ENCODE peak calls at places on chromosomes 7 and 10, in eight cellular contexts. One of them, this sample, is unnamed.

GRCh38 chr7:40301486-40302065 is 166.8 kb downstream of the SUGCT start:
- DNase-seq in cortex of kidney: no peak
- DNase-seq in mesenchymal stem cell: no peak
- DNase-seq in breast epithelium: no peak
- DNase-seq in transverse colon: no peak
- DNase-seq in upper lobe of right lung: no peak
- DNase-seq in NAMALWA: no peak
- DNase-seq in omental fat pad: no peak
- DNase-seq in this sample: peak

GRCh38 chr7:149147730-149148653 is 739 bp downstream of the ZNF398 start:
- DNase-seq in mesenchymal stem cell: peak
- DNase-seq in NAMALWA: peak
- DNase-seq in omental fat pad: peak
- DNase-seq in upper lobe of right lung: peak
- DNase-seq in transverse colon: peak
- DNase-seq in cortex of kidney: no peak
- DNase-seq in breast epithelium: peak
- DNase-seq in this sample: peak

GRCh38 chr7:92135490-92135889 is 1.2 kb upstream of the CYP51A1 start:
- DNase-seq in breast epithelium: no peak
- DNase-seq in upper lobe of right lung: no peak
- DNase-seq in mesenchymal stem cell: peak
- DNase-seq in NAMALWA: no peak
- DNase-seq in transverse colon: no peak
- DNase-seq in omental fat pad: no peak
- DNase-seq in cortex of kidney: no peak
- DNase-seq in this sample: no peak

GRCh38 chr10:930415-931325 is 835 bp downstream of the LARP4B start:
- DNase-seq in cortex of kidney: no peak
- DNase-seq in mesenchymal stem cell: peak
- DNase-seq in omental fat pad: no peak
- DNase-seq in NAMALWA: peak
- DNase-seq in breast epithelium: peak
- DNase-seq in upper lobe of right lung: peak
- DNase-seq in transverse colon: peak
- DNase-seq in this sample: peak

GRCh38 chr10:74750848-74751274 is 75.5 kb upstream of the KAT6B start:
- DNase-seq in mesenchymal stem cell: no peak
- DNase-seq in cortex of kidney: no peak
- DNase-seq in transverse colon: no peak
- DNase-seq in NAMALWA: no peak
- DNase-seq in breast epithelium: no peak
- DNase-seq in upper lobe of right lung: no peak
- DNase-seq in omental fat pad: no peak
- DNase-seq in this sample: no peak

GRCh38 chr10:93568105-93568390 is 1.6 kb downstream of the FFAR4 start:
- DNase-seq in cortex of kidney: no peak
- DNase-seq in transverse colon: no peak
- DNase-seq in breast epithelium: no peak
- DNase-seq in omental fat pad: no peak
- DNase-seq in upper lobe of right lung: no peak
- DNase-seq in NAMALWA: no peak
- DNase-seq in mesenchymal stem cell: no peak
- DNase-seq in this sample: peak

GRCh38 chr7:2606539-2606936 is 25.2 kb upstream of the TTYH3 start:
- DNase-seq in cortex of kidney: no peak
- DNase-seq in breast epithelium: no peak
- DNase-seq in NAMALWA: no peak
- DNase-seq in transverse colon: no peak
- DNase-seq in upper lobe of right lung: no peak
- DNase-seq in mesenchymal stem cell: no peak
- DNase-seq in omental fat pad: no peak
- DNase-seq in this sample: no peak

GRCh38 chr7:143728333-143728862 is 29.1 kb downstream of the CTAGE6 start:
- DNase-seq in breast epithelium: no peak
- DNase-seq in mesenchymal stem cell: no peak
- DNase-seq in NAMALWA: no peak
- DNase-seq in cortex of kidney: no peak
- DNase-seq in omental fat pad: no peak
- DNase-seq in transverse colon: no peak
- DNase-seq in upper lobe of right lung: no peak
- DNase-seq in this sample: no peak

GRCh38 chr10:99366666-99367065 is 37.5 kb downstream of the CNNM1 start:
- DNase-seq in upper lobe of right lung: no peak
- DNase-seq in transverse colon: no peak
- DNase-seq in omental fat pad: no peak
- DNase-seq in mesenchymal stem cell: no peak
- DNase-seq in cortex of kidney: no peak
- DNase-seq in breast epithelium: no peak
- DNase-seq in NAMALWA: no peak
- DNase-seq in this sample: no peak

GRCh38 chr10:116796910-116797513 is 52.3 kb upstream of the ENO4 start:
- DNase-seq in upper lobe of right lung: peak
- DNase-seq in breast epithelium: peak
- DNase-seq in mesenchymal stem cell: peak
- DNase-seq in transverse colon: peak
- DNase-seq in omental fat pad: peak
- DNase-seq in cortex of kidney: no peak
- DNase-seq in NAMALWA: peak
- DNase-seq in this sample: peak

GRCh38 chr7:136900005-136900404 is 31.6 kb downstream of the CHRM2 start:
- DNase-seq in mesenchymal stem cell: no peak
- DNase-seq in transverse colon: no peak
- DNase-seq in breast epithelium: no peak
- DNase-seq in omental fat pad: no peak
- DNase-seq in cortex of kidney: no peak
- DNase-seq in upper lobe of right lung: no peak
- DNase-seq in NAMALWA: no peak
- DNase-seq in this sample: no peak

GRCh38 chr10:93074137-93074596 is 474 bp downstream of the CYP26A1 start:
- DNase-seq in transverse colon: no peak
- DNase-seq in cortex of kidney: no peak
- DNase-seq in omental fat pad: no peak
- DNase-seq in upper lobe of right lung: no peak
- DNase-seq in breast epithelium: no peak
- DNase-seq in NAMALWA: peak
- DNase-seq in mesenchymal stem cell: no peak
- DNase-seq in this sample: peak

GRCh38 chr10:5229019-5229418 is 32.4 kb downstream of the AKR1C4 start:
- DNase-seq in NAMALWA: no peak
- DNase-seq in transverse colon: no peak
- DNase-seq in breast epithelium: no peak
- DNase-seq in omental fat pad: no peak
- DNase-seq in cortex of kidney: no peak
- DNase-seq in upper lobe of right lung: no peak
- DNase-seq in mesenchymal stem cell: no peak
- DNase-seq in this sample: no peak

GRCh38 chr10:62735464-62736188 is 68.9 kb upstream of the ADO start:
- DNase-seq in transverse colon: no peak
- DNase-seq in cortex of kidney: no peak
- DNase-seq in NAMALWA: peak
- DNase-seq in upper lobe of right lung: no peak
- DNase-seq in mesenchymal stem cell: peak
- DNase-seq in breast epithelium: no peak
- DNase-seq in omental fat pad: no peak
- DNase-seq in this sample: peak

GRCh38 chr10:74738985-74739567 is 87.3 kb upstream of the KAT6B start:
- DNase-seq in transverse colon: peak
- DNase-seq in mesenchymal stem cell: peak
- DNase-seq in omental fat pad: no peak
- DNase-seq in upper lobe of right lung: no peak
- DNase-seq in cortex of kidney: no peak
- DNase-seq in NAMALWA: peak
- DNase-seq in breast epithelium: no peak
- DNase-seq in this sample: peak

GRCh38 chr10:123331438-123331837 is 177.2 kb downstream of the BUB3 start:
- DNase-seq in omental fat pad: no peak
- DNase-seq in mesenchymal stem cell: no peak
- DNase-seq in breast epithelium: no peak
- DNase-seq in upper lobe of right lung: no peak
- DNase-seq in NAMALWA: no peak
- DNase-seq in cortex of kidney: no peak
- DNase-seq in transverse colon: no peak
- DNase-seq in this sample: peak

GRCh38 chr10:1255166-1255565 is 199.0 kb downstream of the WDR37 start:
- DNase-seq in omental fat pad: no peak
- DNase-seq in NAMALWA: no peak
- DNase-seq in mesenchymal stem cell: no peak
- DNase-seq in transverse colon: no peak
- DNase-seq in upper lobe of right lung: no peak
- DNase-seq in breast epithelium: no peak
- DNase-seq in cortex of kidney: no peak
- DNase-seq in this sample: no peak

GRCh38 chr10:3750352-3750816 is 34.6 kb downstream of the KLF6 start:
- DNase-seq in cortex of kidney: no peak
- DNase-seq in transverse colon: no peak
- DNase-seq in mesenchymal stem cell: no peak
- DNase-seq in omental fat pad: no peak
- DNase-seq in breast epithelium: no peak
- DNase-seq in NAMALWA: no peak
- DNase-seq in upper lobe of right lung: no peak
- DNase-seq in this sample: no peak

GRCh38 chr10:64261676-64262075 is 740.5 kb downstream of the REEP3 start:
- DNase-seq in omental fat pad: no peak
- DNase-seq in cortex of kidney: no peak
- DNase-seq in transverse colon: no peak
- DNase-seq in NAMALWA: no peak
- DNase-seq in upper lobe of right lung: no peak
- DNase-seq in breast epithelium: no peak
- DNase-seq in mesenchymal stem cell: no peak
- DNase-seq in this sample: no peak